ENCODE peak calls at places on chromosome 7, in eight cellular contexts. V is RWPE2; L is ascending aorta; U is heart left ventricle; O is CD4-positive, alpha-beta T cell; D is tibial nerve; W is brain microvascular endothelial cell; I is GM06990. A is an unnamed sample. For H3K27me3, the result is how much of the 10 kb centered on the place peaks cover.

GRCh38 chr7:87140271-87140748 is 11.9 kb upstream of the DMTF1 start:
- DNase-seq in O (no peak), W (no peak), D (no peak), L (no peak), V (no peak), I (no peak), U (no peak), A (no peak)

GRCh38 chr7:77473240-77474005 is 57.3 kb upstream of the GSAP start:
- DNase-seq in O (no peak), D (no peak), I (no peak), U (no peak), W (no peak), L (no peak), V (no peak), A (no peak)

GRCh38 chr7:155669717-155670505 is 25.4 kb downstream of the RBM33 start:
- DNase-seq in O (no peak), I (no peak), U (no peak), W (no peak), D (no peak), L (no peak), V (no peak), A (no peak)

GRCh38 chr7:82722946-82723345 is 279.4 kb upstream of the CACNA2D1 start:
- DNase-seq in O (no peak), L (no peak), W (no peak), V (no peak), D (no peak), U (no peak), I (no peak), A (no peak)

GRCh38 chr7:15554081-15554480 is 7.7 kb downstream of the AGMO start:
- DNase-seq in O (no peak), V (no peak), L (no peak), I (no peak), U (no peak), W (peak), D (no peak), A (no peak)

GRCh38 chr7:45890902-45891461 is 2.7 kb downstream of the IGFBP1 start:
- DNase-seq in I (no peak), L (no peak), O (no peak), D (no peak), U (no peak), W (no peak), V (no peak), A (peak)

GRCh38 chr7:93601363-93601762 is 26.8 kb upstream of the CALCR start:
- DNase-seq in U (no peak), O (no peak), L (no peak), D (no peak), I (no peak), V (no peak), W (no peak), A (no peak)

GRCh38 chr7:159020987-159021386 is 123.7 kb downstream of the VIPR2 start:
- DNase-seq in V (no peak), O (no peak), D (no peak), L (no peak), U (no peak), I (no peak), W (no peak), A (no peak)

GRCh38 chr7:74083928-74084721 is 521 bp downstream of the LIMK1 start:
- DNase-seq in I (peak), O (peak), L (no peak), V (no peak), U (no peak), W (no peak), D (no peak), A (peak)

GRCh38 chr7:3978839-3979238 is 677.8 kb downstream of the SDK1 start:
- DNase-seq in U (no peak), W (no peak), D (no peak), I (no peak), V (no peak), L (no peak), O (no peak), A (no peak)

GRCh38 chr7:112422842-112423496 is 27.3 kb upstream of the IFRD1 start:
- DNase-seq in I (no peak), V (peak), U (peak), O (no peak), L (peak), D (peak), W (peak), A (no peak)

GRCh38 chr7:44131173-44132009 is 8.0 kb upstream of the POLD2 start:
- DNase-seq in W (no peak), I (no peak), U (no peak), V (no peak), L (no peak), O (no peak), D (no peak), A (no peak)

GRCh38 chr7:55536619-55537457 is 35.5 kb downstream of the VOPP1 start:
- DNase-seq in I (peak), W (no peak), O (no peak), V (no peak), D (no peak), U (no peak), L (no peak), A (no peak)

GRCh38 chr7:76397409-76398183 is 11.9 kb downstream of the SSC4D start:
- DNase-seq in O (peak), U (peak), L (no peak), D (peak), I (peak), V (peak), W (peak), A (peak)

GRCh38 chr7:114021135-114021534 is 102.3 kb upstream of the PPP1R3A start:
- DNase-seq in D (no peak), U (no peak), I (no peak), V (no peak), O (no peak), W (no peak), L (no peak), A (no peak)

GRCh38 chr7:91288208-91288824 is 24.1 kb downstream of the FZD1 start:
- DNase-seq in D (no peak), I (no peak), U (peak), W (peak), L (no peak), O (no peak), V (no peak), A (no peak)

GRCh38 chr7:74516214-74516613 is 62.5 kb downstream of the GTF2IRD1 start:
- DNase-seq in I (no peak), L (no peak), U (no peak), D (no peak), V (no peak), O (no peak), W (no peak), A (no peak)

GRCh38 chr7:71430246-71430645 is 298.3 kb downstream of the GALNT17 start:
- DNase-seq in I (no peak), V (no peak), O (no peak), D (no peak), W (no peak), U (no peak), L (no peak), A (no peak)

GRCh38 chr7:39086638-39087360 is 109.1 kb downstream of the POU6F2 start:
- DNase-seq in O (no peak), V (no peak), U (no peak), D (no peak), I (no peak), W (no peak), L (no peak), A (no peak)
- H3K27me3 ChIP-seq in O (under half), V (under half), U (under half), D (under half), I (under half), W (under half), L (under half), A (under half)

GRCh38 chr7:128363261-128363721 is 1.8 kb upstream of the PRRT4 start:
- DNase-seq in D (no peak), U (no peak), V (no peak), I (no peak), W (no peak), L (no peak), O (no peak), A (no peak)

GRCh38 chr7:128365432-128365831 is 3.9 kb upstream of the PRRT4 start:
- DNase-seq in D (no peak), U (no peak), V (no peak), O (no peak), L (no peak), I (no peak), W (no peak), A (no peak)

GRCh38 chr7:128366290-128366689 is 4.8 kb upstream of the PRRT4 start:
- DNase-seq in V (no peak), D (no peak), W (no peak), I (no peak), U (no peak), L (no peak), O (no peak), A (no peak)

GRCh38 chr7:128362670-128363069 is 1.2 kb upstream of the PRRT4 start:
- DNase-seq in V (no peak), I (no peak), U (no peak), L (no peak), O (no peak), W (no peak), D (no peak), A (no peak)

DNA sequence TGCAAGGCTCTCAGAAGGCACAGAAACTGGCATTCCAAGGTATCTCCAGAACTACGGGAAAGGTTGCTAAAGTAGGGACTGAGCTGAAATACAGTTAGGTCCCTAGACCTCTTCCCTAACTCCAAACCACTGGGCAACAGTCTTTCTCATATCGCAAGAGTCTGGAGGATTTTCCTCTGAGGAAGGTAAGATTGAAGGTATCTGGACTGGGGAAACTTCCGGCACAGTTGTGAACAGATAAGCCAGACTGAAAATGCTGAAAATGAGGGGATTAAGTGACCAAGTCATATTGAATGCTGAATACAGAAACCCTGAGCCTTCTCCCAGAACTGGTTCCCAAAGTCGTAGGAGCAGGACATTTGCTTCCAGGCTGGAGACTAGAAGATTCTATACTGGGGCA is 2.7 kb upstream of the PRRT4 start:
- DNase-seq in W (no peak), D (no peak), V (no peak), L (no peak), U (no peak), O (no peak), I (no peak), A (no peak)
- H3K27me3 ChIP-seq in W (half or more), D (under half), V (under half), L (under half), U (under half), O (under half), I (under half), A (under half)

GRCh38 chr7:259191-259505 is 30.8 kb upstream of the FOXL3 start:
- DNase-seq in D (no peak), L (no peak), O (no peak), I (no peak), W (no peak), U (no peak), V (peak), A (no peak)
- H3K27me3 ChIP-seq in D (under half), L (under half), O (under half), I (under half), W (under half), U (under half), V (under half), A (under half)

DNA sequence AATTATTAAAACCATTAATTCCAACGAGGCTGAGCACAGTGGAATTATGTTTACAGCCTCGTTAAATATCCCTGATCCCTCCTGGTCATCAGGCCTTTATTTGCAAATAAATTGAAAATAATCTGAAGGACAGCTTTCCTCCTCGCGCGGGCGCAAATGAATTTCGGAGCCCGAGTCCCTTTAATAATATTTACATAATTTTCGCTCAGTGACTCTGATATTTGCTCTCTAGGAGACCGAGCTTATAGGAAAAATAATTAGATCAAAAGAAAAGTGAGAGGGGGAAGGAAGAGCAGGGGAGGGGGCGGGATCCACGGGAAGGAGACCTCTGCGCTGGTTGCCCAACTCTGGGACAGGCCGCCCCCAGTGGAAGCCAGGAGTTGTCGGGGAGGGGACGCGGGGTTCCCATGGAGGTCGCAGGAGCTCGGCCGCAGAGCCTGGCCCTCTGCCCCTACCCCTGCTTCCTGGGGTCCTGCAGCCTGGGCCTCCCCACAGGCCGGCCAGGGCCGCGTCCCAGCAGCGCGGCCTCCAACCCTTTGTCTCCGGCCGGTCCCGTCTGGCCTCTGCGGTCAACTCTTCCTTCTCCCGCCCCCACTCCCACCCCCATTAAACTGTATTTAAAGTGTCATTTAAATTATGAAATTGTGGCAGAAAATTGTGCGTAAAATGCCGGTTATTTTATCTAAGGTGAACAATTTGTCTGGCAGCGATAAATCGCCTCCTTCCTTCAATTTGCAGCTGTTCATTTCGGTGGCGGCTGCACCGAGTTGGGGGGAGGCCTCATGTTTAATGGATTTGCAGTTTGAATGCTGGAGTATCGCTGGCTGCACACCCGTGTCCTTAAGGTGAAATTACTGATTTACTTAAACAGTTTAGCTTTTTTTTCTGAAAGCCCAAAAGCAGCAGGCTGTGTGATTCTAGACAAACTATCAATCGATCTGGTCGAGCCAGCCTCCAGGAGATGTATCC is 6.0 kb downstream of the UNCX start:
- DNase-seq in V (no peak), L (no peak), U (no peak), W (no peak), O (no peak), I (no peak), D (no peak), A (no peak)
- H3K27me3 ChIP-seq in V (half or more), L (half or more), U (half or more), W (half or more), O (half or more), I (under half), D (under half), A (half or more)

GRCh38 chr7:133504825-133505224 is 251.9 kb downstream of the EXOC4 start:
- DNase-seq in O (no peak), D (no peak), I (no peak), L (no peak), W (peak), V (no peak), U (no peak), A (no peak)
- H3K27me3 ChIP-seq in O (under half), D (under half), I (under half), L (under half), W (under half), V (under half), U (under half), A (under half)

GRCh38 chr7:137867289-137867688 is 20.5 kb upstream of the DGKI start:
- DNase-seq in L (no peak), W (no peak), D (no peak), O (no peak), V (no peak), U (no peak), I (no peak), A (no peak)

GRCh38 chr7:137862964-137863363 is 16.2 kb upstream of the DGKI start:
- DNase-seq in D (no peak), I (no peak), U (no peak), L (no peak), O (no peak), V (no peak), W (no peak), A (no peak)

GRCh38 chr7:137865764-137866163 is 19.0 kb upstream of the DGKI start:
- DNase-seq in I (no peak), V (no peak), O (no peak), W (no peak), L (no peak), U (no peak), D (no peak), A (no peak)

GRCh38 chr7:137862358-137862757 is 15.6 kb upstream of the DGKI start:
- DNase-seq in D (no peak), V (no peak), U (no peak), L (no peak), W (no peak), O (no peak), I (no peak), A (no peak)
- H3K27me3 ChIP-seq in D (under half), V (under half), U (under half), L (under half), W (under half), O (under half), I (under half), A (under half)

GRCh38 chr7:21041252-21041651 is 254.6 kb upstream of the SP8 start:
- DNase-seq in O (no peak), U (no peak), V (no peak), L (no peak), D (no peak), I (no peak), W (no peak), A (no peak)

GRCh38 chr7:21044913-21045312 is 258.2 kb upstream of the SP8 start:
- DNase-seq in I (no peak), V (no peak), U (no peak), D (no peak), W (no peak), L (no peak), O (no peak), A (no peak)

GRCh38 chr7:21041666-21042065 is 255.0 kb upstream of the SP8 start:
- DNase-seq in U (no peak), O (no peak), I (no peak), W (no peak), V (no peak), L (no peak), D (no peak), A (no peak)

GRCh38 chr7:21044384-21044783 is 257.7 kb upstream of the SP8 start:
- DNase-seq in V (no peak), L (no peak), W (no peak), U (no peak), I (no peak), D (no peak), O (no peak), A (no peak)
- H3K27me3 ChIP-seq in V (under half), L (under half), W (under half), U (under half), I (under half), D (under half), O (under half), A (under half)

GRCh38 chr7:152013230-152013629 is 12.2 kb upstream of the GALNT11 start:
- DNase-seq in L (no peak), V (no peak), W (no peak), O (no peak), U (no peak), I (no peak), D (no peak), A (no peak)
- H3K27me3 ChIP-seq in L (under half), V (under half), W (under half), O (under half), U (under half), I (under half), D (under half), A (under half)

GRCh38 chr7:149772821-149773425 is 465 bp downstream of the ZNF467 start:
- DNase-seq in W (no peak), L (no peak), O (peak), U (no peak), D (no peak), V (no peak), I (no peak), A (peak)

GRCh38 chr7:149773446-149774236 is at the start of gene ZNF467:
- DNase-seq in U (peak), W (no peak), L (no peak), I (no peak), O (peak), D (peak), V (peak), A (peak)

GRCh38 chr7:149771696-149772235 is 1.6 kb downstream of the ZNF467 start:
- DNase-seq in L (peak), I (peak), D (peak), W (peak), V (peak), O (peak), U (peak), A (peak)

GRCh38 chr7:149771199-149771636 is 2.2 kb downstream of the ZNF467 start:
- DNase-seq in W (no peak), U (no peak), L (no peak), D (no peak), I (no peak), V (no peak), O (no peak), A (no peak)

DNA sequence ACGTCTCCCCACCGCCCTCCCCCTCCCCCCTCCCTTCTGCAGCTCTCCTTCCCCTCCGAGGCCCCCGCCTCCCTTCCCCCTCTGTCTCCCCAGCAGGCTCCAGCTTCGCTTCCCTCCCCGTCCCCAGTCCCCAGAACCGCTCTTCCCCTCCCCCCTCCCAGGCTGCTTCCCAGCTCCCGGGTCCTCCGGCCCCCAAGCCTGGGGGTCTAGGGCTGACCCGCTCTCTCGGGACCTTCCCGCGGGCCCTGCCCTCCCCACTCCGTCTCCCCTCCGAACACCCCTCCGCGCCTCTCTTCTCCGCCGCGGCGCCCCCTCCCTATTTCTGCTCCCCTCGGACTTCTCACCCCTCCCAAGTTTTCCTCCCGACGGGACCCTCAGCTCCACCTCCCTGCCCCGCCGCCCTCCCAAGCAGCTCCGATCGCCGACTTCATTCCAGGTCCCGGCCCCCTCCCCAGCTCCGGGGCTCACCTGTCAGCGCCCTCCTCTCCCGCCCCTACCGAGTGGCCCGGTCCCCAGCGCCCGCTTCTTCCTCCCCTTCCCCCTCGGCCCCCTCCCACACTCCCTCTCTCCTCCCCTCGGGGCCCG is 1.1 kb downstream of the ZNF467 start:
- DNase-seq in W (no peak), D (peak), V (no peak), O (peak), I (no peak), U (peak), L (no peak), A (no peak)
- H3K27me3 ChIP-seq in W (under half), D (under half), V (under half), O (under half), I (under half), U (under half), L (under half), A (under half)

GRCh38 chr7:132469681-132470080 is 106.6 kb downstream of the PLXNA4 start:
- DNase-seq in W (no peak), O (no peak), I (no peak), L (no peak), V (no peak), D (no peak), U (no peak), A (no peak)
- H3K27me3 ChIP-seq in W (under half), O (under half), I (under half), L (under half), V (under half), D (under half), U (under half), A (under half)

A was measured in CD4-positive, alpha-beta memory T cell.